ENCODE peak calls at places on chromosomes 7 and 10, in four cellular contexts. Y is lung, O is aorta, D is Panc1. C is an unnamed sample. For H3K36me3 and H3K27me3, the result is how much of the 10 kb centered on the place peaks cover.

GRCh38 chr10:47379901-47380300 is 4.2 kb downstream of the ZNF488 start:
- DNase-seq in Y (peak), O (no peak), D (no peak), C (peak)

GRCh38 chr7:112150823-112151641 is 55.2 kb downstream of the DOCK4 start:
- DNase-seq in Y (no peak), O (no peak), D (no peak), C (no peak)

GRCh38 chr10:130018253-130018652 is 54.2 kb upstream of the EBF3 start:
- DNase-seq in Y (no peak), O (no peak), D (no peak), C (peak)

GRCh38 chr7:8217200-8218068 is 44.5 kb downstream of the ICA1 start:
- DNase-seq in Y (no peak), O (no peak), D (peak), C (no peak)

GRCh38 chr7:150515248-150515647 is 576 bp downstream of the GIMAP7 start:
- DNase-seq in Y (no peak), O (no peak), D (no peak), C (no peak)

GRCh38 chr7:108143658-108144420 is 13.7 kb upstream of the LAMB4 start:
- DNase-seq in Y (no peak), O (no peak), D (no peak), C (no peak)

GRCh38 chr10:86312701-86313270 is 53.8 kb downstream of the GRID1 start:
- DNase-seq in Y (no peak), O (no peak), D (no peak), C (peak)

GRCh38 chr7:140358771-140359095 is 39.6 kb downstream of the SLC37A3 start:
- DNase-seq in Y (no peak), O (no peak), D (no peak), C (no peak)

GRCh38 chr7:129115676-129116075 is 28.8 kb upstream of the TSPAN33 start:
- DNase-seq in Y (no peak), O (no peak), D (no peak), C (no peak)

GRCh38 chr10:244227-244626 is 109.0 kb downstream of the ZMYND11 start:
- DNase-seq in Y (no peak), O (no peak), D (no peak), C (no peak)

GRCh38 chr10:112327678-112328077 is 44.5 kb downstream of the TECTB start:
- DNase-seq in Y (no peak), O (no peak), D (no peak), C (no peak)

GRCh38 chr10:36712695-36713094 is 412.7 kb upstream of the ANKRD30A start:
- DNase-seq in Y (no peak), O (no peak), D (no peak), C (no peak)

GRCh38 chr10:123573236-123574147 is 92.7 kb upstream of the GPR26 start:
- DNase-seq in Y (peak), O (no peak), D (peak), C (peak)

GRCh38 chr7:650339-651031 is 76.0 kb upstream of the DNAAF5 start:
- DNase-seq in Y (no peak), O (no peak), D (no peak), C (peak)

GRCh38 chr7:156518466-156518865 is 122.1 kb upstream of the RNF32 start:
- DNase-seq in Y (no peak), O (no peak), D (no peak), C (no peak)

GRCh38 chr7:156516791-156517378 is 123.7 kb upstream of the RNF32 start:
- DNase-seq in Y (no peak), O (no peak), D (no peak), C (no peak)

GRCh38 chr7:156519070-156519469 is 121.5 kb upstream of the RNF32 start:
- DNase-seq in Y (no peak), O (no peak), D (no peak), C (no peak)

GRCh38 chr7:156514851-156515250 is 125.7 kb upstream of the RNF32 start:
- DNase-seq in Y (no peak), O (no peak), D (no peak), C (no peak)

DNA sequence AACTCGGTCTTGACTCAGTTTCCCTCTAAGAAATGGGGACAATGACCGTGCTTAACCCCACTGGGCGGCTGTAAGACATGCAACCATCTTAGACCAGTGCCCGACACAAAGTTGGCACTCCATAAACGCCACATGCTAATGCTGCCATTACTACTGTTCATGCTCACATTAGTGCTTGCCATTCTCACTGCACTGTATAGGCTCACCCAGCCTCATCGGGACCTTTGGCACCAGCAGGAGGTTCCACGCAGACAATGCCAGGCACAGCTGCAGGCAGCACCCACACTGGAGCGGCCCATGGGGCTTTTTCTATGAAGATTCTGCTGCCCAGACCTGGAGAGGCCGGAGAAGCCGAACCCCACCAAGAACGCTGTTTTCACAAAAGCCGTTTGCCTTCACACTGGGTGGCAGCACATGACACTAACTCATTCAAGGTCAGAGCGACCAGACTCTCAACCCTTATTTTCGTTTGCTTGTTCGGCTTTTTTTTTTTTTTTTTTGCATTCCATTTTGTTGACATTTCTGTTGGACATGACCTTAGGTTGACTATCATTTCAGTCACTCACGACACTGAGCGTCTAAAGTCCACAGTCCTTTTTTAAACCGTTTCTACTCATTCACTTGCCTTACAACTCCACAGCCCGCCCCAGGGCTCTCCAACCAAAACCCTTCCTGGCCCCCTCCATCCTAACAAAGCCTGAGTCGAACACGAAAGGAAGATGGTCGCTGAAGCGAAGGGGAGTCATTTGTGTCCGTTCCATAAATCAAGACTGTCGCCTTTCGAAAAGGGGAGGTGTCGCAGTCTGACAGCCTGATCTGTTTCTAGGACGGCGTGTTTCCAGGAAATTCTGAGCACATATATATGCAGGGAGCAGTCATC is 124.4 kb upstream of the RNF32 start:
- DNase-seq in Y (no peak), O (no peak), D (no peak), C (peak)
- H3K4me3 ChIP-seq in Y (no peak), O (no peak), D (no peak), C (no peak)

DNA sequence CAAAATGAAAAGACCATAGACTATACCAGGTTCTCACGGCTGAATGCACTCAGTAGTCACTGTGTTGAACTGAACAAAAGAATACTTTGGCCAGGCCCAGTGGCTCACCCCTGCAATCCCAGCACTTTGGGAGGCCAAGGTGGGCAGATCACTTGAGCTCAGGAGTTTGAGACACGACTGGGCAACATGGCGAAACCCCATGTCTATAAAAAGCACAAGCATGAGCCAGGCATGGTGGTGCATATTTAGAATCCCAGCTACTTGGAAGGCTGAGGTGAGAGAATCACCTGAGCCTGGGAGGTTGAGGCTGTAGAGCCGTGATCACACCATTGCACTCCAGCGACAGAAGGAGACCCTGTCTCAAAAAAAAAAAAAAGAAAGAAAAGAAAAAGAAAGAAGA is 12.5 kb downstream of the SFXN4 start:
- DNase-seq in Y (no peak), O (no peak), D (no peak), C (no peak)
- H3K36me3 ChIP-seq in Y (under half), O (under half), D (under half), C (under half)

GRCh38 chr10:74738052-74738451 is 88.3 kb upstream of the KAT6B start:
- DNase-seq in Y (no peak), O (no peak), D (no peak), C (no peak)
- H3K27me3 ChIP-seq in Y (under half), O (under half), D (under half), C (under half)

DNA sequence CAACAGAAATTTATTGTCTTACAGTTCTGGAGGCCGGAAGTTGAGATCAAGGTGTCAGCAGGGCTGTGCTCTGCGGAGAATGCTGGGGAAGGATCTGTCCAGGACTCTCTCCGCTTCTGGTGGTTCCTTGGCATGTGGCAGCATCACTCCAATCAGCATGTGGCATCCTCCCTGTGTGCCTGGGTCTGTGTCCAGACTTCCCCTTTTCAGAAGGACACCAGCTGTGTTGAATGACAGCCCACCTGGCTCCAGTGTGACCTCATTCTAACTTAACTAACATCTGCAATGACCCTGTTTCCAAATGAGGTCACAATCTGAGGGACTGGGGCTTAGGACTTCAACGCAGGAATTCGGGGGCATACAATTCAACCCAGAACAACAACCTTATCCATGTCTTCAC is 141.9 kb downstream of the BMS1 start:
- DNase-seq in Y (no peak), O (no peak), D (no peak), C (no peak)
- H3K4me3 ChIP-seq in Y (no peak), O (no peak), D (no peak), C (no peak)

GRCh38 chr10:93080350-93081046 is 6.8 kb downstream of the CYP26A1 start:
- DNase-seq in Y (peak), O (no peak), D (no peak), C (peak)

GRCh38 chr10:93081296-93081695 is 7.6 kb downstream of the CYP26A1 start:
- DNase-seq in Y (no peak), O (no peak), D (no peak), C (peak)

GRCh38 chr10:93081834-93082233 is 8.1 kb downstream of the CYP26A1 start:
- DNase-seq in Y (no peak), O (no peak), D (no peak), C (peak)

GRCh38 chr10:93077860-93078337 is 4.2 kb downstream of the CYP26A1 start:
- DNase-seq in Y (no peak), O (no peak), D (no peak), C (no peak)

GRCh38 chr10:93079663-93080349 is 6.1 kb downstream of the CYP26A1 start:
- DNase-seq in Y (peak), O (no peak), D (no peak), C (no peak)
- H3K36me3 ChIP-seq in Y (under half), O (under half), D (under half), C (under half)